ENCODE peak calls at places on chromosomes 13 and 19, in five cellular contexts. J is left ventricle myocardium inferior, M is psoas muscle, T is lower leg skin, N is K562. S is an unnamed sample.

GRCh38 chr13:25064396-25064795 is 31.5 kb upstream of the PABPC3 start:
- DNase-seq in J (no peak), M (no peak), T (no peak), N (no peak), S (no peak)

GRCh38 chr13:98866882-98867281 is 111.0 kb downstream of the DOCK9 start:
- DNase-seq in J (no peak), M (no peak), T (no peak), N (peak; percentile 21), S (no peak)

GRCh38 chr19:17114414-17114831 is 38.8 kb downstream of the MYO9B start:
- DNase-seq in J (no peak), M (no peak), T (no peak), N (no peak), S (no peak)

GRCh38 chr19:54155694-54156093 is 3.8 kb downstream of the LENG1 start:
- DNase-seq in J (no peak), M (no peak), T (no peak), N (no peak), S (no peak)

GRCh38 chr13:100513987-100514670 is 74.5 kb downstream of the GGACT start:
- DNase-seq in J (no peak), M (no peak), T (no peak), N (no peak), S (peak; percentile 54)

GRCh38 chr13:87622921-87623320 is 48.2 kb upstream of the SLITRK5 start:
- DNase-seq in J (no peak), M (no peak), T (no peak), N (no peak), S (no peak)

GRCh38 chr13:19153782-19154450 is 27.7 kb downstream of the TUBA3C start:
- DNase-seq in J (no peak), M (no peak), T (no peak), N (peak; percentile 56), S (no peak)

GRCh38 chr19:2053601-2054389 is 2.8 kb upstream of the MKNK2 start:
- DNase-seq in J (peak; percentile 86), M (peak; percentile 80), T (no peak), N (no peak), S (peak; percentile 74)

GRCh38 chr19:13817018-13817614 is 21.9 kb downstream of the ZSWIM4 start:
- DNase-seq in J (no peak), M (no peak), T (no peak), N (peak; percentile 88), S (no peak)

GRCh38 chr13:50081106-50081898 is 66.1 kb downstream of the KCNRG start:
- DNase-seq in J (peak; percentile 41), M (peak; percentile 69), T (peak; percentile 93), N (peak; percentile 45), S (no peak)

GRCh38 chr13:50080856-50081105 is 65.5 kb downstream of the KCNRG start:
- DNase-seq in J (no peak), M (no peak), T (no peak), N (no peak), S (peak; percentile 57)

GRCh38 chr13:50080158-50080855 is 65.1 kb downstream of the KCNRG start:
- DNase-seq in J (no peak), M (no peak), T (no peak), N (peak; percentile 22), S (peak; percentile 67)

GRCh38 chr13:50078512-50079277 is 63.5 kb downstream of the KCNRG start:
- DNase-seq in J (no peak), M (no peak), T (no peak), N (no peak), S (peak; percentile 32)

GRCh38 chr13:50079278-50080157 is 64.3 kb downstream of the KCNRG start:
- DNase-seq in J (no peak), M (no peak), T (no peak), N (no peak), S (peak; percentile 43)
- H3K4me3 ChIP-seq in J (peak overlapping the region; percentile 84), M (peak overlapping the region; percentile 77), T (no peak overlapping the region), N (peak overlapping the region; percentile 69), S (peak overlapping the region; percentile 90)

GRCh38 chr19:15297416-15298224 is 34.7 kb downstream of the BRD4 start:
- DNase-seq in J (no peak), M (no peak), T (no peak), N (no peak), S (peak; percentile 80)
- TF ChIP-seq CTCF in J (no peak), M (no peak), T (no peak), N (peak; percentile 19), S (no peak)

DNA sequence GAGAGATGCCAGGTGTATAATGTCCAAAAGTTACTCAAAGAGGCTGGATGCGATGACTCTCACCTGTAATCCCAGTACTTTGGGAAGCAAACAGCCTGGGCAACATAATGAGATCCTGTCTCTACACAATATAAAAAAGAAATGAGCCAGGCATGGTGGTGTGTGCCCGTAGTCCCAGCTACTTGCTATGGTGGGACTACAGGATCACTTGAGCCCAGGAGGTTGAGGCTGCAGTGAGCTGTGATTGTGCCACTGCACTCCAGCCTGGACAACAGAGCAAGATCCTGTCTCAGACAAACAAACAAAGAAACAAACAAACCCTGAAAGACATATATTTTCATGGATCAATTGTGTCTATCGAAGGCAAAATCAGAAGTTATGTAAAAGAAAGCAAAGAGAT is 54.3 kb upstream of the CYP2B6 start:
- DNase-seq in J (no peak), M (no peak), T (no peak), N (no peak), S (no peak)
- H3K4me3 ChIP-seq in J (no peak overlapping the region), M (no peak overlapping the region), T (no peak overlapping the region), N (no peak overlapping the region), S (no peak overlapping the region)

GRCh38 chr19:51637362-51637978 is 7.3 kb upstream of the SIGLEC5 start:
- DNase-seq in J (no peak), M (no peak), T (no peak), N (peak; percentile 61), S (peak; percentile 2)
- TF ChIP-seq CTCF in J (peak; percentile 29), M (peak; percentile 8), T (no peak), N (peak; percentile 69), S (peak; percentile 18)

DNA sequence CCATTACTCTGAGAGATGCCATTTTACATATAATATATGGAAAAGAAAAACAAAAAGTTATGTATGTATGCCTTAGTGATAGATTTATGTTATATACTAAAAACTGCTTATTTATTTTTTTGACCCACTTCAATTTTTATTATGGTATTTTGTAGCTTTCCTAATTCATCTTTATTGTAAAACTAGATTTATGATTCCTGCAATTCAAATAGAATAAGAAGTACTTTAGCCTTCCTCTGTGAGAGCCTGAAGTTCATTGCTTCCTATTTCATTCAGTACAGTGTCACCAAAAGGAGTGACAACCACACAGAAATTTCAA is 158.1 kb downstream of the RGCC start:
- DNase-seq in J (no peak), M (no peak), T (no peak), N (no peak), S (no peak)
- H3K4me3 ChIP-seq in J (no peak overlapping the region), M (no peak overlapping the region), T (no peak overlapping the region), N (no peak overlapping the region), S (no peak overlapping the region)

GRCh38 chr19:39145180-39145953 is 19.8 kb downstream of the PAK4 start:
- DNase-seq in J (no peak), M (no peak), T (no peak), N (no peak), S (no peak)
- TF ChIP-seq CTCF in J (peak; percentile 24), M (no peak), T (no peak), N (no peak), S (no peak)

S was measured in fibroblast of the aortic adventitia.